ENCODE peak calls at places on chromosomes 4 and X, in four cellular contexts. H is SK-N-SH; W is effector memory CD4-positive, alpha-beta T cell; P is SJSA1. D is an unnamed sample.

GRCh38 chr4:2785613-2786012 is 7.3 kb upstream of the SH3BP2 start:
- DNase-seq in H (no peak), W (no peak), P (no peak), D (peak; percentile 40)

GRCh38 chr4:158622251-158622650 is 49.4 kb downstream of the C4orf46 start:
- DNase-seq in H (no peak), W (no peak), P (no peak), D (no peak)

GRCh38 chr4:108783666-108784463 is 21.0 kb upstream of the ETNPPL start:
- DNase-seq in H (no peak), W (no peak), P (no peak), D (peak; percentile 30)

GRCh38 chrX:145506225-145506624 is 258.9 kb downstream of the SPANXN1 start:
- DNase-seq in H (no peak), W (no peak), P (no peak), D (no peak)

GRCh38 chr4:68744368-68744767 is 71.4 kb upstream of the UGT2B10 start:
- DNase-seq in H (no peak), W (no peak), P (no peak), D (no peak)

GRCh38 chr4:184955636-184956035 is 62.7 kb upstream of the HELT start:
- DNase-seq in H (no peak), W (no peak), P (peak; percentile 20), D (no peak)

GRCh38 chrX:40849906-40850672 is 114.7 kb upstream of the MED14 start:
- DNase-seq in H (no peak), W (no peak), P (no peak), D (no peak)

GRCh38 chrX:122565952-122566351 is 618.1 kb upstream of the GRIA3 start:
- DNase-seq in H (peak; percentile 22), W (no peak), P (peak; percentile 77), D (peak; percentile 95)

GRCh38 chrX:42992199-42992943 is 214.4 kb upstream of the PPP1R2C start:
- DNase-seq in H (no peak), W (no peak), P (no peak), D (no peak)

GRCh38 chr4:26220704-26221103 is 100.1 kb upstream of the RBPJ start:
- DNase-seq in H (no peak), W (no peak), P (no peak), D (peak; percentile 21)

GRCh38 chrX:77893713-77894112 is 1.5 kb downstream of the MAGT1 start:
- DNase-seq in H (no peak), W (no peak), P (no peak), D (no peak)

GRCh38 chr4:151992301-151992700 is 231.5 kb upstream of the GATB start:
- DNase-seq in H (no peak), W (no peak), P (no peak), D (no peak)

GRCh38 chr4:112916868-112917267 is 132.6 kb upstream of the ANK2 start:
- DNase-seq in H (no peak), W (no peak), P (no peak), D (peak; percentile 24)

GRCh38 chrX:63503541-63503940 is 152.4 kb upstream of the SPIN4 start:
- DNase-seq in H (no peak), W (no peak), P (no peak), D (peak; percentile 64)

GRCh38 chr4:89111833-89112563 is 665 bp downstream of the TIGD2 start:
- DNase-seq in H (peak; percentile 30), W (no peak), P (peak; percentile 64), D (peak; percentile 53)

GRCh38 chr4:139665690-139666529 is at the start of gene MGST2:
- DNase-seq in H (peak; percentile 58), W (no peak), P (peak; percentile 70), D (peak; percentile 71)

GRCh38 chrX:68428431-68428830 is 4.9 kb downstream of the OPHN1 start:
- DNase-seq in H (no peak), W (no peak), P (peak; percentile 44), D (no peak)

GRCh38 chr4:58274553-58274952 is 1164.4 kb upstream of the IGFBP7 start:
- DNase-seq in H (no peak), W (no peak), P (no peak), D (peak; percentile 4)

GRCh38 chrX:107713205-107714195 is 62.1 kb downstream of the TSC22D3 start:
- DNase-seq in H (no peak), W (peak; percentile 47), P (no peak), D (no peak)

GRCh38 chr4:119655111-119655837 is 26.7 kb upstream of the PDE5A start:
- DNase-seq in H (peak; percentile 44), W (no peak), P (no peak), D (no peak)

GRCh38 chr4:14877246-14878220 is 124.7 kb upstream of the CPEB2 start:
- DNase-seq in H (peak; percentile 34), W (no peak), P (no peak), D (no peak)

GRCh38 chr4:13966241-13967195 is 339.0 kb upstream of the BOD1L1 start:
- DNase-seq in H (no peak), W (no peak), P (peak; percentile 45), D (no peak)

GRCh38 chr4:147138171-147138570 is 192.5 kb upstream of the TTC29 start:
- DNase-seq in H (no peak), W (no peak), P (no peak), D (peak; percentile 23)

GRCh38 chr4:20273793-20274192 is 22.1 kb downstream of the SLIT2 start:
- DNase-seq in H (no peak), W (no peak), P (no peak), D (no peak)

GRCh38 chrX:106611682-106612402 is at the start of gene RADX:
- DNase-seq in H (peak; percentile 53), W (peak; percentile 80), P (peak; percentile 62), D (peak; percentile 70)

GRCh38 chr4:80173387-80173786 is 23.9 kb upstream of the PRDM8 start:
- DNase-seq in H (no peak), W (peak; percentile 50), P (no peak), D (no peak)

GRCh38 chr4:153465583-153465921 is 608 bp upstream of the TMEM131L start:
- DNase-seq in H (peak; percentile 75), W (no peak), P (peak; percentile 60), D (peak; percentile 78)

GRCh38 chr4:112973897-112974296 is 75.6 kb upstream of the ANK2 start:
- DNase-seq in H (peak; percentile 39), W (no peak), P (no peak), D (no peak)

GRCh38 chr4:177177446-177178160 is 132.1 kb upstream of the NEIL3 start:
- DNase-seq in H (no peak), W (no peak), P (no peak), D (no peak)

GRCh38 chr4:21780158-21780557 is 168.4 kb downstream of the KCNIP4 start:
- DNase-seq in H (no peak), W (no peak), P (no peak), D (peak; percentile 89)

GRCh38 chr4:71133491-71133890 is 140.0 kb downstream of the DCK start:
- DNase-seq in H (no peak), W (no peak), P (no peak), D (no peak)

GRCh38 chr4:71136071-71136470 is 142.6 kb downstream of the DCK start:
- DNase-seq in H (no peak), W (no peak), P (no peak), D (no peak)

GRCh38 chr4:71132486-71132885 is 139.0 kb downstream of the DCK start:
- DNase-seq in H (no peak), W (no peak), P (no peak), D (no peak)

GRCh38 chr4:71126719-71127118 is 133.3 kb downstream of the DCK start:
- DNase-seq in H (no peak), W (no peak), P (no peak), D (no peak)

DNA sequence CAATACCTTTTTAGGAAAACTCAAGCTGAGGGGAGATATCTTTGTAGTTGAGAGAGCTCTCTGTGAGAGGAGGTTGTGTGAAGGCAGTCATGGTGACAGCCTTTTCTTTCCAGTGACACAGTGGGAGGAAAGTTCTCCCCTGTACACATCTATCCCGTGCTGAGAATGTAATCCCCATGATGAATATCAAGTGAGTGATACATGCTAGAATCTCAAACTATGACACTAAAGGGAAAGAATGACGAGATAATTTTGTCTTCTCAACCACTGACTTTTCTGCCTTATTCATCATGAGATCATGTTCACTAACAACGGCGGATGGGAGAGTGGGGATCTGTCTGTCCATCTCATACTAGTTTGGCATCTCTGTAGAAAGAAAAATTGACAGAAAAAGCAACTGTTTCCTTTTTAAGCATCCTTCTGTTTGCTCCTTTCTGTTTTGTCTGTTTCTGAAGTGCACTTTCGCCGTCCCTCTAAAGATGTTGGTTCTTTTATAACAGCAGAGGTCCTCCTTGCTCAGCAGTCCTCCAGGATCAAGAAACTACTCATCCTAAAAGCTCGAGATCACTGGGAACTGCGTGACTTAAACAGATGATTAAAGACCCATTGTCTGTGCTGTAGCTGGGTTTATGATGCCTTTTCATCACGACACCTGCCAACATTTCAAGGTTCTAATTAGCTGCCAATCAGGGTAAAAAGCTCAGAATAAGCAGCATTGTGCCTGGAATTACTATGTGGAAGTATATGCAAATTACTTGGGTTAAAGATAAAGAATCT is 137.6 kb downstream of the DCK start:
- DNase-seq in H (no peak), W (no peak), P (no peak), D (no peak)
- H3K4me1 ChIP-seq in H (no peaks in the 10 kb centered on the region), W (no peaks in the 10 kb centered on the region), P (peaks cover 6% of the 10 kb centered on the region), D (no peaks in the 10 kb centered on the region)

GRCh38 chr4:8212606-8213005 is 13.5 kb downstream of the SH3TC1 start:
- DNase-seq in H (no peak), W (no peak), P (no peak), D (no peak)
- H3K36me3 ChIP-seq in H (no peaks in the 10 kb centered on the region), W (peaks cover 39% of the 10 kb centered on the region), P (no peaks in the 10 kb centered on the region), D (peaks cover 6% of the 10 kb centered on the region)

GRCh38 chr4:138348055-138348454 is 105.9 kb upstream of the SLC7A11 start:
- DNase-seq in H (no peak), W (no peak), P (no peak), D (peak; percentile 44)
- H3K27ac ChIP-seq in H (no peak overlapping the region), W (no peak overlapping the region), P (no peak overlapping the region), D (no peak overlapping the region)

DNA sequence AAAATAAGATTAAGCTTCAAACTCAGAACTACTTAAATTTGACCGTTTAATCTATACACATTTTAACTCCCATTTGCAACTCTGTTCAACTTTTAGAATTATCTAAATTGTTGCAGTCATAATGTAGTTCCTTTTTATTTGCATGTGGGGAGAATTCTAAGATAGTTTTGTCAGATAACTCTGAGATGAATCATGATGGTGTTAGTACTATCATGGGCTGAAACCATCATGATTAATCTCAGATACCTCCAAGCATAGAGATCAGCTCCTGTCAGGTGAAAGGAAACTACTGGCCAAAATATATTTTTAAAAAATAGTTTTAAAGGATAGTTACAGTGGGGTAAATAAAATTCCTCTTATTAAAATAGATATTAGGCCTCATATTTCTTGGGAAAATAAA is 39.0 kb downstream of the FBXO8 start:
- DNase-seq in H (no peak), W (no peak), P (no peak), D (no peak)
- H3K4me1 ChIP-seq in H (peaks cover 5% of the 10 kb centered on the region), W (no peaks in the 10 kb centered on the region), P (no peaks in the 10 kb centered on the region), D (no peaks in the 10 kb centered on the region)

DNA sequence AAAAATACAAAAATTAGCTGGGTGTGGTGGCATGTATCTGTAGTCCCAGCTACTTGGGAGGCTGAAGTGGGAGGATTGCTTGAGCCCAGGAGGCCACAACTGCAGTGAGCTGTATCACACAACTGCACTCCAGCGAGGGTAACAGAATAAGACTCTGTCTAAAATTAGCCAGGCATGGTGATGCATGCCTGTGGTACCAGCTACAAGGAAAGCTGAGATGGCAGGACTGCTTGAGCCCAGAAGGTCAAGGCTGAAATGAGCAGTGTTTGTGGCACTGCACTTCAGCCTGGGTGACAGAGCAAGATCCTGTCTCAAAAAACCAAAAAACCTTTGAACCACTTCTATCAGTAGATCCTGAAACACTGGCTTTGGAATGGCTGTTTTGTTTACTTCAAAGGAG is 10.2 kb downstream of the GRSF1 start:
- DNase-seq in H (no peak), W (no peak), P (no peak), D (no peak)
- H3K36me3 ChIP-seq in H (peaks cover 86% of the 10 kb centered on the region), W (peaks cover 66% of the 10 kb centered on the region), P (peaks cover 79% of the 10 kb centered on the region), D (peaks cover 82% of the 10 kb centered on the region)

D was measured in SJCRH30.